ENCODE peak calls at places on chromosome 2, in six cellular contexts. V, X, M, R, Y and G are unnamed samples.

GRCh38 chr2:235591921-235592320 is 98.1 kb downstream of the AGAP1 start:
- DNase-seq in V (no peak), X (no peak), M (peak; percentile 72), R (no peak), Y (no peak), G (no peak)

GRCh38 chr2:12796617-12797016 is 79.9 kb downstream of the TRIB2 start:
- DNase-seq in V (no peak), X (no peak), M (no peak), R (peak; percentile 36), Y (no peak), G (no peak)

GRCh38 chr2:100703213-100703612 is 116.7 kb upstream of the NPAS2 start:
- DNase-seq in V (no peak), X (peak; percentile 7), M (no peak), R (peak; percentile 76), Y (no peak), G (no peak)

GRCh38 chr2:197306024-197306690 is 4.4 kb downstream of the ANKRD44 start:
- DNase-seq in V (no peak), X (no peak), M (no peak), R (no peak), Y (no peak), G (no peak)

GRCh38 chr2:129396980-129397599 is 582.4 kb upstream of the RAB6C start:
- DNase-seq in V (no peak), X (no peak), M (peak; percentile 14), R (peak; percentile 11), Y (no peak), G (no peak)

GRCh38 chr2:130183500-130184373 is 1.7 kb downstream of the MZT2B start:
- DNase-seq in V (no peak), X (no peak), M (peak; percentile 57), R (peak; percentile 35), Y (no peak), G (no peak)

GRCh38 chr2:207311316-207312005 is 145.7 kb upstream of the KLF7 start:
- DNase-seq in V (no peak), X (peak; percentile 90), M (no peak), R (peak; percentile 98), Y (no peak), G (no peak)

GRCh38 chr2:241873803-241874110 is 4.2 kb downstream of the RTP5 start:
- DNase-seq in V (no peak), X (no peak), M (no peak), R (no peak), Y (no peak), G (no peak)

GRCh38 chr2:97693476-97693875 is 19.9 kb upstream of the ZAP70 start:
- DNase-seq in V (no peak), X (no peak), M (no peak), R (peak; percentile 6), Y (no peak), G (no peak)

GRCh38 chr2:181183878-181184553 is 203.6 kb downstream of the UBE2E3 start:
- DNase-seq in V (no peak), X (no peak), M (no peak), R (peak; percentile 29), Y (no peak), G (no peak)

GRCh38 chr2:60838481-60838880 is 42.9 kb upstream of the REL start:
- DNase-seq in V (no peak), X (no peak), M (no peak), R (no peak), Y (no peak), G (no peak)

GRCh38 chr2:60839126-60839813 is 42.1 kb upstream of the REL start:
- DNase-seq in V (no peak), X (no peak), M (no peak), R (no peak), Y (no peak), G (no peak)

GRCh38 chr2:60843006-60843405 is 38.4 kb upstream of the REL start:
- DNase-seq in V (no peak), X (no peak), M (no peak), R (no peak), Y (no peak), G (no peak)

GRCh38 chr2:60844105-60844504 is 37.3 kb upstream of the REL start:
- DNase-seq in V (no peak), X (no peak), M (no peak), R (no peak), Y (no peak), G (no peak)

GRCh38 chr2:60840880-60841279 is 40.5 kb upstream of the REL start:
- DNase-seq in V (no peak), X (no peak), M (no peak), R (no peak), Y (no peak), G (no peak)
- H3K4me3 ChIP-seq in V (no peak overlapping the region), X (no peak overlapping the region), M (no peak overlapping the region), R (no peak overlapping the region), Y (no peak overlapping the region), G (no peak overlapping the region)

GRCh38 chr2:230216489-230216888 is 3.3 kb downstream of the SP110 start:
- DNase-seq in V (no peak), X (no peak), M (no peak), R (no peak), Y (no peak), G (no peak)

GRCh38 chr2:230217424-230217823 is 2.4 kb downstream of the SP110 start:
- DNase-seq in V (no peak), X (no peak), M (no peak), R (no peak), Y (no peak), G (no peak)

GRCh38 chr2:230220347-230220969 is 674 bp upstream of the SP110 start:
- DNase-seq in V (no peak), X (no peak), M (no peak), R (no peak), Y (no peak), G (no peak)

GRCh38 chr2:230219419-230220331 is at the start of gene SP110:
- DNase-seq in V (peak; percentile 73), X (peak; percentile 44), M (peak; percentile 6), R (peak; percentile 85), Y (peak; percentile 69), G (peak; percentile 76)

DNA sequence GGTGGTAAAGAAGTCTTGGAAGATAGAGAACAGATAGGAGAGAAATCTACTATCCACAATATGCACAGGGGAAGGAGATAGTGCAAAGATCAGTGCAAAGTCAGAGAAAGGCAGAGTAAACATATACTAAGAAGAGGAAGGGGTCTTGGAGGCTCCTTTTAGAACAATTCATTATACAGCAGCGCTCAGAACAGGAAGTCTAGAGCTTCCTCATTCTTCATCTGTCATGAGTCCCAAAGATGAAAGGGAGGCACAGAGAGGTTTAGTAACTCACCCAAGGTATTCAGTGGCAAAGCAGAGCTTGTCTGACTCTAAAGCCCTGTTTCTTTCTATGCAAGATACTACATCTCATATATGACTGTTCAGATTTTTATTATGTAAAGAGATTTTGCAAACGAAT is 1.4 kb downstream of the SP110 start:
- DNase-seq in V (no peak), X (no peak), M (no peak), R (no peak), Y (no peak), G (no peak)
- H3K4me3 ChIP-seq in V (peak overlapping the region; percentile 96), X (no peak overlapping the region), M (peak overlapping the region; percentile 66), R (no peak overlapping the region), Y (peak overlapping the region; percentile 96), G (peak overlapping the region; percentile 78)

DNA sequence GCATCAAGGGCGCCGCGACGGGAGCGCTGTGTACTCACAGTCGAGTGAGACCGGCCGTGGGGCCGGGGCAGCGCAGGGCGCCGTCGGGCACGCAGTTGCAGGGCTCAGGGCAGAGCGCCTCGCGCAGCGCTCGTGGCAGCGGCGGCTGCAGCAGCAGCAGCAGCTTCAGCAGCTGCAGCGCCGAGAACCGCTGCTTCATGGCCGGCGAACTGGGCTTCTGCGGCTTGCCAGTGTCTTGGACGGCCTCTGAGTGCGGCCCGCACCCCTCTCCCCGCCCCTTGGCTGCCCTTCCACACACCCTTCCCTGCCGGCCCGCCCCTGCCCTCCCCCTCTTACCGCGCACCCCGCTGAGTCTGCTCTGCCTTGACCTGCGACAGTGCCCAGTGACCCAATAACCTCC is at the start of gene LHCGR:
- DNase-seq in V (no peak), X (no peak), M (no peak), R (no peak), Y (no peak), G (no peak)
- H3K4me3 ChIP-seq in V (no peak within 1 kb of the TSS), X (peak within 1 kb of the TSS; percentile 1), M (peak within 1 kb of the TSS; percentile 33), R (no peak within 1 kb of the TSS), Y (no peak within 1 kb of the TSS), G (no peak within 1 kb of the TSS)

GRCh38 chr2:163800889-163801498 is 65.2 kb upstream of the FIGN start:
- DNase-seq in V (no peak), X (peak; percentile 55), M (no peak), R (peak; percentile 72), Y (no peak), G (no peak)
- H3K4me3 ChIP-seq in V (no peak overlapping the region), X (peak overlapping the region; percentile 2), M (no peak overlapping the region), R (no peak overlapping the region), Y (no peak overlapping the region), G (no peak overlapping the region)

GRCh38 chr2:239858179-239858578 is 167.0 kb downstream of the NDUFA10 start:
- DNase-seq in V (no peak), X (no peak), M (no peak), R (no peak), Y (no peak), G (no peak)

GRCh38 chr2:239856620-239857285 is 168.4 kb downstream of the NDUFA10 start:
- DNase-seq in V (no peak), X (no peak), M (no peak), R (no peak), Y (no peak), G (no peak)

GRCh38 chr2:239855863-239856587 is 169.1 kb downstream of the NDUFA10 start:
- DNase-seq in V (no peak), X (no peak), M (no peak), R (no peak), Y (no peak), G (no peak)

GRCh38 chr2:239854596-239854995 is 170.5 kb downstream of the NDUFA10 start:
- DNase-seq in V (no peak), X (no peak), M (no peak), R (no peak), Y (no peak), G (no peak)

DNA sequence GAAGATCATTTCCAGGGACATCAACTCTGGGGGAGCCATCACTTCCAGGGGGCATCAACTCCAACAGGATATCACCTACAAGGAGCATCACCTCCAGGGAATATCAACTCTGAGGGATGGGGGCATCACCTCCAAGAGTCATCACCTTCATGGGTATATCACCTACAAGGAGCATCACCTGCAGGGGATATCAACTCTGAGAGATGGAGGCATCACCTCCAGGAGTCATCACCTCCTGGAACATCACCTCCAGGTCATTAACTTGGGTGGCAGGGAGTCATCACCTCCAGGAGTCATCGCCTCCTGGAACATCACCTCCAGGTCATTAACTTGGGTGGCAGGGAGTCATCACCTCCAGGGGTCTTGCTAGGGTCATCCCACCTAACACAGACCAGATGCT is 167.6 kb downstream of the NDUFA10 start:
- DNase-seq in V (no peak), X (no peak), M (no peak), R (no peak), Y (no peak), G (no peak)
- H3K4me3 ChIP-seq in V (no peak overlapping the region), X (no peak overlapping the region), M (no peak overlapping the region), R (no peak overlapping the region), Y (no peak overlapping the region), G (no peak overlapping the region)